ENCODE peak calls at places on chromosome 6, in four cellular contexts. One of them, this sample, is unnamed.

GRCh38 chr6:39177130-39177529 is 52.1 kb downstream of the KCNK5 start:
- DNase-seq in spleen: no peak
- DNase-seq in IMR-90: no peak
- DNase-seq in prostate gland: no peak
- DNase-seq in this sample: no peak

GRCh38 chr6:89310929-89311328 is 4.2 kb downstream of the GABRR2 start:
- DNase-seq in IMR-90: no peak
- DNase-seq in prostate gland: no peak
- DNase-seq in spleen: no peak
- DNase-seq in this sample: no peak

GRCh38 chr6:71107935-71108420 is 151.1 kb upstream of the B3GAT2 start:
- DNase-seq in spleen: no peak
- DNase-seq in prostate gland: no peak
- DNase-seq in IMR-90: peak; percentile 71
- DNase-seq in this sample: peak; percentile 31

GRCh38 chr6:360791-361373 is 30.7 kb upstream of the IRF4 start:
- DNase-seq in IMR-90: no peak
- DNase-seq in spleen: peak; percentile 78
- DNase-seq in prostate gland: no peak
- DNase-seq in this sample: no peak

GRCh38 chr6:131819507-131820228 is 11.8 kb downstream of the ENPP1 start:
- DNase-seq in spleen: no peak
- DNase-seq in IMR-90: peak; percentile 94
- DNase-seq in prostate gland: no peak
- DNase-seq in this sample: peak; percentile 25

GRCh38 chr6:128808856-128809255 is 74.1 kb upstream of the LAMA2 start:
- DNase-seq in IMR-90: no peak
- DNase-seq in prostate gland: no peak
- DNase-seq in spleen: no peak
- DNase-seq in this sample: no peak

GRCh38 chr6:134519456-134519855 is 201.5 kb upstream of the SGK1 start:
- DNase-seq in IMR-90: peak; percentile 51
- DNase-seq in prostate gland: no peak
- DNase-seq in spleen: peak; percentile 84
- DNase-seq in this sample: peak; percentile 46

GRCh38 chr6:12075067-12075563 is 63.0 kb downstream of the HIVEP1 start:
- DNase-seq in IMR-90: no peak
- DNase-seq in prostate gland: no peak
- DNase-seq in spleen: no peak
- DNase-seq in this sample: no peak

GRCh38 chr6:116220172-116220571 is 33.7 kb downstream of the TSPYL4 start:
- DNase-seq in spleen: no peak
- DNase-seq in IMR-90: peak; percentile 10
- DNase-seq in prostate gland: no peak
- DNase-seq in this sample: peak; percentile 64

DNA sequence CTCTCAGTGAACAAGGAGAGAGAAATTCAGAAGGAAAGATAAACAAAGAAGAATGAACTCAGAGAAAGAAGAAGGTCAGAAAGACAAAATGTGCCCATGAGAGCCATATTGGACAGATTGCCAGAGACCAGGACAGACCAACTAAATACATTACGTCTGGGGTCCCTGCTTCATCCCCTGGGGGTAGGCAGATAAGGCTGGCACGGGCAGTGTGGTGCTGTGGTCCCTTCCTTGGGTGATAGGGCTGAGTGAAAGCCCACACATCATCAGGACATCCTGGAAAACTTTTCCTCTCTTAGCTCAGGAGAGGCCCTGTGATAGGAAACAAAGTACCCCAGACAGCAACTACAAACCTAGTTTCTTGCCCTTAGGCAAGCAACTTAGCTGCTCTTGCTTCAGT is 13.2 kb upstream of the ARMC12 start:
- DNase-seq in IMR-90: no peak
- DNase-seq in spleen: no peak
- DNase-seq in prostate gland: no peak
- DNase-seq in this sample: no peak
- H3K4me1 ChIP-seq in IMR-90: peaks cover 34% of the 10 kb centered on the region
- H3K4me1 ChIP-seq in spleen: peaks cover 67% of the 10 kb centered on the region
- H3K4me1 ChIP-seq in prostate gland: peaks cover 78% of the 10 kb centered on the region
- H3K4me1 ChIP-seq in this sample: peaks cover 60% of the 10 kb centered on the region

GRCh38 chr6:37212268-37212667 is 42.3 kb downstream of the PIM1 start:
- DNase-seq in IMR-90: no peak
- DNase-seq in spleen: no peak
- DNase-seq in prostate gland: no peak
- DNase-seq in this sample: no peak
- H3K4me3 ChIP-seq in IMR-90: no peak overlapping the region
- H3K4me3 ChIP-seq in spleen: no peak overlapping the region
- H3K4me3 ChIP-seq in prostate gland: no peak overlapping the region
- H3K4me3 ChIP-seq in this sample: no peak overlapping the region

GRCh38 chr6:44133981-44134711 is 6.8 kb downstream of the TMEM63B start:
- DNase-seq in prostate gland: no peak
- DNase-seq in spleen: no peak
- DNase-seq in IMR-90: no peak
- DNase-seq in this sample: no peak

GRCh38 chr6:44129841-44130322 is 2.5 kb downstream of the TMEM63B start:
- DNase-seq in prostate gland: no peak
- DNase-seq in spleen: peak; percentile 58
- DNase-seq in IMR-90: no peak
- DNase-seq in this sample: peak; percentile 58

GRCh38 chr6:44133003-44133931 is 5.9 kb downstream of the TMEM63B start:
- DNase-seq in prostate gland: peak; percentile 52
- DNase-seq in IMR-90: peak; percentile 39
- DNase-seq in spleen: no peak
- DNase-seq in this sample: no peak

GRCh38 chr6:44132476-44132875 is 5.1 kb downstream of the TMEM63B start:
- DNase-seq in spleen: peak; percentile 30
- DNase-seq in IMR-90: no peak
- DNase-seq in prostate gland: no peak
- DNase-seq in this sample: no peak

GRCh38 chr6:44131880-44132279 is 4.5 kb downstream of the TMEM63B start:
- DNase-seq in spleen: peak; percentile 62
- DNase-seq in prostate gland: peak; percentile 51
- DNase-seq in IMR-90: no peak
- DNase-seq in this sample: no peak
- TF ChIP-seq POLR2A in spleen: no peak
- TF ChIP-seq POLR2A in prostate gland: peak; percentile 16
- TF ChIP-seq POLR2A in IMR-90: no peak
- TF ChIP-seq POLR2A in this sample: no peak

GRCh38 chr6:15393605-15394004 is 147.7 kb downstream of the JARID2 start:
- DNase-seq in IMR-90: no peak
- DNase-seq in spleen: no peak
- DNase-seq in prostate gland: no peak
- DNase-seq in this sample: no peak
- H3K4me1 ChIP-seq in IMR-90: peaks cover 19% of the 10 kb centered on the region
- H3K4me1 ChIP-seq in spleen: peaks cover 34% of the 10 kb centered on the region
- H3K4me1 ChIP-seq in prostate gland: no peaks in the 10 kb centered on the region
- H3K4me1 ChIP-seq in this sample: no peaks in the 10 kb centered on the region

DNA sequence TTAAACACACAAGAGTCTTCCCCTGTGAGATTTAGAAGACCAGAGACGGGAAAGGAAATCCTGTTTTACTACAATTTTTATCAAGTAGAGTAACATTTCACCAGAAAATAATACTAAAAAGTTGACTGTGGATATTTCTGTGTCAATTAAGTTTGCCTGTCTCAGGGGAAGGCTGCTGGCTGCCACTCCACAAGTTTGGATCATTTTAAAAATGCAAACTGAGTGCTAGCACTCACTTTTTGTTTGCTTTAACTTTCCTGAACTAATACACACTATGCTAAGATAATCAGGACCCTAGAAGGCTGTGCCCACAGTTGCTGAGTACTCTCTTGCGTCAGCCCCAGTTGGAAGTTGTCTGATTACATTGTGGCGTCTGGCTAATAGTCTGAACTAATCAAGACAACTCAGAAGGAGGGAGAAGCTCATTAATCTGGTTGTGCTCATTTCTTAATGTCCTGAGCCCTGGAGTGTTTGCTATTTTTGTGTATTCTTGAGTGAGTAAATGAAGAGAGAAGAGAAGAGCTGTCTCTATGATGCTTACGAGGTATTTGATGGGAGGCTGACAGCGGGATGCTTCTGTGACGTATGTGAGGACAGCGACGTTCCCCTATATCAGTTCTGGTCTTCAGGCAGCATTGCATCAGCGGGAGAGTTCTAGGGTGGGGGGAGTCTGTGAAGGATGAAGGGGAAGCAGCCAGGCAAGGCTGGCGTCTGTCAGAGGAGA is 664.2 kb downstream of the QKI start:
- DNase-seq in spleen: no peak
- DNase-seq in IMR-90: no peak
- DNase-seq in prostate gland: no peak
- DNase-seq in this sample: no peak
- H3K4me3 ChIP-seq in spleen: no peak overlapping the region
- H3K4me3 ChIP-seq in IMR-90: no peak overlapping the region
- H3K4me3 ChIP-seq in prostate gland: no peak overlapping the region
- H3K4me3 ChIP-seq in this sample: no peak overlapping the region

GRCh38 chr6:5277589-5277988 is 16.3 kb downstream of the FARS2 start:
- DNase-seq in prostate gland: no peak
- DNase-seq in IMR-90: no peak
- DNase-seq in spleen: no peak
- DNase-seq in this sample: no peak

GRCh38 chr6:5276596-5276995 is 15.3 kb downstream of the FARS2 start:
- DNase-seq in prostate gland: no peak
- DNase-seq in IMR-90: no peak
- DNase-seq in spleen: no peak
- DNase-seq in this sample: no peak

GRCh38 chr6:5279891-5280338 is 18.6 kb downstream of the FARS2 start:
- DNase-seq in spleen: no peak
- DNase-seq in IMR-90: peak; percentile 11
- DNase-seq in prostate gland: no peak
- DNase-seq in this sample: no peak

GRCh38 chr6:5278571-5279120 is 17.3 kb downstream of the FARS2 start:
- DNase-seq in IMR-90: no peak
- DNase-seq in spleen: no peak
- DNase-seq in prostate gland: no peak
- DNase-seq in this sample: no peak

GRCh38 chr6:5278047-5278446 is 16.7 kb downstream of the FARS2 start:
- DNase-seq in IMR-90: no peak
- DNase-seq in prostate gland: no peak
- DNase-seq in spleen: no peak
- DNase-seq in this sample: no peak
- TF ChIP-seq POLR2A in IMR-90: no peak
- TF ChIP-seq POLR2A in prostate gland: no peak
- TF ChIP-seq POLR2A in spleen: no peak
- TF ChIP-seq POLR2A in this sample: no peak

GRCh38 chr6:33290459-33290858 is 1.1 kb downstream of the PFDN6 start:
- DNase-seq in spleen: no peak
- DNase-seq in IMR-90: no peak
- DNase-seq in prostate gland: no peak
- DNase-seq in this sample: no peak
- H3K4me1 ChIP-seq in spleen: peaks cover 31% of the 10 kb centered on the region
- H3K4me1 ChIP-seq in IMR-90: peaks cover 7% of the 10 kb centered on the region
- H3K4me1 ChIP-seq in prostate gland: peaks cover 15% of the 10 kb centered on the region
- H3K4me1 ChIP-seq in this sample: peaks cover 16% of the 10 kb centered on the region

GRCh38 chr6:119350202-119351004 is 842 bp upstream of the MAN1A1 start:
- DNase-seq in prostate gland: no peak
- DNase-seq in IMR-90: peak; percentile 67
- DNase-seq in spleen: no peak
- DNase-seq in this sample: no peak

GRCh38 chr6:119355890-119356289 is 6.3 kb upstream of the MAN1A1 start:
- DNase-seq in IMR-90: no peak
- DNase-seq in spleen: no peak
- DNase-seq in prostate gland: no peak
- DNase-seq in this sample: no peak

GRCh38 chr6:119351005-119351394 is 1.4 kb upstream of the MAN1A1 start:
- DNase-seq in spleen: no peak
- DNase-seq in IMR-90: peak; percentile 63
- DNase-seq in prostate gland: no peak
- DNase-seq in this sample: no peak

GRCh38 chr6:119355157-119355556 is 5.6 kb upstream of the MAN1A1 start:
- DNase-seq in spleen: no peak
- DNase-seq in IMR-90: no peak
- DNase-seq in prostate gland: no peak
- DNase-seq in this sample: no peak

DNA sequence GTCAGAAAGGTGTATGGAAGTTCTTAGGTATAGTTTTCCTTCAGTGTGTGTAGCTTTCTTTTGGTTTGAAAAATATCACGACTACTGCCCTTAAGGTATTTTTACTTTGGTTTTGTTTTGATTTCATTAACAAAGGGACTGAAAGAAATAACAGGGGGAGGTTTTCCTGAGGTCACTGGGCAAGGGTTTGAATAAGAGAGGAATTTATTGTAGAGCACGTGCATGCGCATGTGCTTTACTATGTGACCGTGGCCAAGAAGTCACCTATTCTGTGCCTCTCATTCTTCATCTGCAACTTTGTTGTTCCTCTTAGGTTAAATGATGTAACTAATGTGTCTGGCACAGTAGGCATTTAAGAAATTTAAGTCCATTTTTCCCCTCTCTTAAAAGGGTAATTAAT is 4.1 kb upstream of the MAN1A1 start:
- DNase-seq in prostate gland: no peak
- DNase-seq in IMR-90: no peak
- DNase-seq in spleen: no peak
- DNase-seq in this sample: no peak
- H3K4me3 ChIP-seq in prostate gland: no peak overlapping the region
- H3K4me3 ChIP-seq in IMR-90: no peak overlapping the region
- H3K4me3 ChIP-seq in spleen: no peak overlapping the region
- H3K4me3 ChIP-seq in this sample: no peak overlapping the region

GRCh38 chr6:3120765-3121089 is 2.2 kb downstream of the BPHL start:
- DNase-seq in spleen: no peak
- DNase-seq in prostate gland: no peak
- DNase-seq in IMR-90: no peak
- DNase-seq in this sample: no peak

GRCh38 chr6:3119040-3119723 is 671 bp downstream of the BPHL start:
- DNase-seq in IMR-90: peak; percentile 31
- DNase-seq in spleen: no peak
- DNase-seq in prostate gland: no peak
- DNase-seq in this sample: no peak

GRCh38 chr6:3117912-3118352 is 579 bp upstream of the BPHL start:
- DNase-seq in prostate gland: no peak
- DNase-seq in IMR-90: no peak
- DNase-seq in spleen: no peak
- DNase-seq in this sample: no peak

GRCh38 chr6:3114377-3114776 is 4.1 kb upstream of the BPHL start:
- DNase-seq in IMR-90: no peak
- DNase-seq in prostate gland: no peak
- DNase-seq in spleen: no peak
- DNase-seq in this sample: no peak

GRCh38 chr6:3118353-3119039 is at the start of gene BPHL:
- DNase-seq in prostate gland: peak; percentile 96
- DNase-seq in IMR-90: peak; percentile 89
- DNase-seq in spleen: peak; percentile 100
- DNase-seq in this sample: peak; percentile 98
- TF ChIP-seq POLR2A in prostate gland: peak; percentile 87
- TF ChIP-seq POLR2A in IMR-90: peak; percentile 76
- TF ChIP-seq POLR2A in spleen: peak; percentile 39
- TF ChIP-seq POLR2A in this sample: no peak

DNA sequence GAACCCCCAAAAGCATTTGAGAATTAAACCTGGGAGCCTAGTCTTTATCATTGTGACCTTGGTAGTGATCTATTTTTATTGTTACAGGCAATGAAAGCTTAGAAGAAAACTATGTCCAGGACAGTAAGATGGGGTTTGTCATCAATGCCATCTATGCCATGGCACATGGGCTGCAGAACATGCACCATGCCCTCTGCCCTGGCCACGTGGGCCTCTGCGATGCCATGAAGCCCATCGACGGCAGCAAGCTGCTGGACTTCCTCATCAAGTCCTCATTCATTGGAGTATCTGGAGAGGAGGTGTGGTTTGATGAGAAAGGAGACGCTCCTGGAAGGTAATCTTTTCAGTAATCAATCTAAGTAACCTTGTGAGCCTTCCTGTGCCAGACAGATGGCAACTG is 191.5 kb upstream of the RAB32 start:
- DNase-seq in prostate gland: no peak
- DNase-seq in IMR-90: no peak
- DNase-seq in spleen: no peak
- DNase-seq in this sample: no peak
- H3K4me1 ChIP-seq in prostate gland: no peaks in the 10 kb centered on the region
- H3K4me1 ChIP-seq in IMR-90: no peaks in the 10 kb centered on the region
- H3K4me1 ChIP-seq in spleen: no peaks in the 10 kb centered on the region
- H3K4me1 ChIP-seq in this sample: peaks cover 2% of the 10 kb centered on the region